ENCODE peak calls at places on chromosomes 5 and 9, in nine cellular contexts. K is heart right ventricle, V is astrocyte of the spinal cord, W is tibial artery, C is esophagus squamous epithelium, P is BJ, M is HCT116, Q is Caco-2, L is fibroblast of the aortic adventitia. E is an unnamed sample.
A peak's percentile ranks its signal among the peaks of the same experiment; 100 is the strongest.

GRCh38 chr5:116911074-116911473 is 336.5 kb upstream of the SEMA6A start:
- DNase-seq in K (no peak), V (no peak), W (no peak), C (no peak), P (no peak), M (no peak), Q (no peak), L (no peak), E (no peak)

GRCh38 chr9:89865981-89866380 is 261.2 kb downstream of the GADD45G start:
- DNase-seq in K (no peak), V (no peak), W (peak; percentile 51), C (no peak), P (no peak), M (no peak), Q (no peak), L (no peak), E (no peak)

GRCh38 chr5:73692166-73692640 is 66.2 kb downstream of the ARHGEF28 start:
- DNase-seq in K (no peak), V (peak; percentile 94), W (no peak), C (no peak), P (peak; percentile 41), M (no peak), Q (no peak), L (peak; percentile 71), E (no peak)

GRCh38 chr5:128274441-128274840 is 190.9 kb downstream of the SLC12A2 start:
- DNase-seq in K (no peak), V (no peak), W (no peak), C (no peak), P (no peak), M (no peak), Q (no peak), L (no peak), E (no peak)

GRCh38 chr5:19564036-19564435 is 424.0 kb downstream of the CDH18 start:
- DNase-seq in K (no peak), V (peak; percentile 9), W (no peak), C (no peak), P (no peak), M (no peak), Q (no peak), L (no peak), E (no peak)

GRCh38 chr5:14445581-14446290 is 135.9 kb upstream of the OTULINL start:
- DNase-seq in K (no peak), V (peak; percentile 70), W (no peak), C (no peak), P (no peak), M (no peak), Q (no peak), L (peak; percentile 76), E (no peak)

GRCh38 chr9:3884736-3885135 is 358.9 kb upstream of the RFX3 start:
- DNase-seq in K (no peak), V (no peak), W (no peak), C (no peak), P (no peak), M (no peak), Q (no peak), L (no peak), E (no peak)

GRCh38 chr5:174300941-174301761 is 255.6 kb downstream of the NSG2 start:
- DNase-seq in K (peak; percentile 63), V (no peak), W (no peak), C (no peak), P (no peak), M (no peak), Q (no peak), L (no peak), E (no peak)

GRCh38 chr5:27316283-27316675 is 277.9 kb upstream of the CDH9 start:
- DNase-seq in K (no peak), V (no peak), W (no peak), C (no peak), P (no peak), M (no peak), Q (no peak), L (peak; percentile 83), E (no peak)

GRCh38 chr9:86902606-86903460 is 44.5 kb downstream of the GAS1 start:
- DNase-seq in K (no peak), V (no peak), W (no peak), C (no peak), P (no peak), M (no peak), Q (no peak), L (no peak), E (no peak)

GRCh38 chr5:79825802-79826201 is 136.2 kb downstream of the CMYA5 start:
- DNase-seq in K (no peak), V (no peak), W (no peak), C (no peak), P (no peak), M (no peak), Q (no peak), L (no peak), E (no peak)

GRCh38 chr9:87115790-87116189 is 168.5 kb upstream of the GAS1 start:
- DNase-seq in K (no peak), V (no peak), W (no peak), C (no peak), P (no peak), M (no peak), Q (no peak), L (peak; percentile 80), E (no peak)

GRCh38 chr9:89038354-89039091 is 47.3 kb downstream of the S1PR3 start:
- DNase-seq in K (peak; percentile 22), V (peak; percentile 85), W (peak; percentile 66), C (no peak), P (peak; percentile 75), M (no peak), Q (no peak), L (peak; percentile 99), E (peak; percentile 65)

GRCh38 chr5:79448336-79448735 is 65.6 kb downstream of the HOMER1 start:
- DNase-seq in K (no peak), V (peak; percentile 52), W (no peak), C (no peak), P (peak; percentile 33), M (no peak), Q (no peak), L (peak; percentile 79), E (no peak)

GRCh38 chr5:143108498-143109128 is 294.9 kb downstream of the NR3C1 start:
- DNase-seq in K (peak; percentile 67), V (no peak), W (no peak), C (no peak), P (no peak), M (no peak), Q (no peak), L (no peak), E (peak; percentile 34)

GRCh38 chr5:37727238-37727637 is 112.6 kb downstream of the GDNF start:
- DNase-seq in K (no peak), V (no peak), W (no peak), C (no peak), P (no peak), M (no peak), Q (no peak), L (no peak), E (no peak)

GRCh38 chr5:131096774-131097695 is 68.0 kb downstream of the HINT1 start:
- DNase-seq in K (no peak), V (no peak), W (no peak), C (no peak), P (no peak), M (no peak), Q (no peak), L (no peak), E (no peak)

DNA sequence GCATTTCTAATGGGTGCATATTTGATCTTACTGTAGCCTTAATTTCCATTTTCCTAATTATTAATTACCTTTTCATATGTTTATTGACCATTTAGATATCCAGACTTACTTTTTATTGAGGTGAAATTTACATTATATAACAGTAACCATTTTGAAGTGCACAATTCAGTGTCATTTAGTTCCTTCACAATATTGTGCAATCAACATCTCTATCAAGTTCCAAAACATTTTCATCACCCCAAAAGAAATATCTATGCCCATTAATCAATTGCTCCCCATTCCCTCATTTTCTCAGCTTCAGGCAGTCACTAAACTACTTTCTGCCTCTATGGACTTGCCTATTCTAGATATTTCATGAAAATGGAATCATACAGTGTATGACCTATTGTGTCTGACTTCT is 5.9 kb downstream of the COL15A1 start:
- DNase-seq in K (no peak), V (no peak), W (no peak), C (no peak), P (no peak), M (no peak), Q (no peak), L (no peak), E (no peak)
- H3K4me3 ChIP-seq in K (no peak overlapping the region), V (no peak overlapping the region), W (no peak overlapping the region), C (no peak overlapping the region), P (no peak overlapping the region), M (no peak overlapping the region), Q (no peak overlapping the region), L (no peak overlapping the region), E (no peak overlapping the region)

DNA sequence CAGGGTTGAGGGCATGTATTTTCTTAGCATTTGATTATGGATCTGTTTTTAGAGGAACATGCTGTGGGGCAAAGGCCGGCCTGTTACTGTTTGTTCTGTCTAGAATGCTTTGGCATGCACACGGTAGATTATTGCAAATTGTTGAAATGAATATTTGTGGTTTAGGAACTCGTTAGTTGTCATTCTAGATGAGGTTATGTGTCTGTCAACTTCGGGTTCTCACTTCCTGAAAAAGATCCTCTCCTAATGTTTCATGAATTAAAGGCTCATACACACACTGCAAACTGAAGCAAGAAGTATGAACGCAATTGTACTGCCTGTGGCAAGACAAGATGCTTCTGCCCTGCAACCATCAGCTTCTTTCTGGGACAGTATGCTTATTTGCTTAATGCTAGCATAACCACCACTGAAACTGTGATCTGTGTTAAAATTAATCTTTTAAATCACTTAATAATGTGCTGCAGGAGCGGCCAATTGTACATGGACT is 99.6 kb downstream of the BASP1 start:
- DNase-seq in K (no peak), V (peak; percentile 66), W (no peak), C (no peak), P (no peak), M (no peak), Q (no peak), L (no peak), E (no peak)
- H3K4me3 ChIP-seq in K (no peak overlapping the region), V (no peak overlapping the region), W (no peak overlapping the region), C (no peak overlapping the region), P (no peak overlapping the region), M (no peak overlapping the region), Q (no peak overlapping the region), L (no peak overlapping the region), E (no peak overlapping the region)

GRCh38 chr5:107669543-107670027 is 1.2 kb downstream of the EFNA5 start:
- DNase-seq in K (peak; percentile 26), V (peak; percentile 38), W (peak; percentile 67), C (no peak), P (no peak), M (no peak), Q (peak; percentile 8), L (peak; percentile 42), E (no peak)
- H3K4me3 ChIP-seq in K (peak overlapping the region; percentile 63), V (peak overlapping the region; percentile 66), W (peak overlapping the region; percentile 60), C (peak overlapping the region; percentile 72), P (peak overlapping the region; percentile 36), M (no peak overlapping the region), Q (no peak overlapping the region), L (peak overlapping the region; percentile 71), E (peak overlapping the region; percentile 13)

GRCh38 chr5:100595152-100595811 is 60.1 kb downstream of the FAM174A start:
- DNase-seq in K (peak; percentile 29), V (peak; percentile 97), W (peak; percentile 66), C (no peak), P (peak; percentile 76), M (no peak), Q (no peak), L (peak; percentile 97), E (no peak)

GRCh38 chr5:100600289-100600994 is 65.3 kb downstream of the FAM174A start:
- DNase-seq in K (no peak), V (no peak), W (no peak), C (no peak), P (no peak), M (no peak), Q (no peak), L (no peak), E (no peak)

GRCh38 chr5:100590867-100591266 is 55.7 kb downstream of the FAM174A start:
- DNase-seq in K (no peak), V (no peak), W (no peak), C (no peak), P (no peak), M (no peak), Q (no peak), L (no peak), E (no peak)

GRCh38 chr5:100595812-100596173 is 60.6 kb downstream of the FAM174A start:
- DNase-seq in K (no peak), V (no peak), W (no peak), C (no peak), P (no peak), M (no peak), Q (no peak), L (no peak), E (no peak)
- H3K4me3 ChIP-seq in K (no peak overlapping the region), V (no peak overlapping the region), W (no peak overlapping the region), C (peak overlapping the region; percentile 31), P (no peak overlapping the region), M (no peak overlapping the region), Q (no peak overlapping the region), L (no peak overlapping the region), E (no peak overlapping the region)

E was measured in adrenal gland.